ENCODE peak calls at places on chromosomes 3 and 15, in four cellular contexts. One of them, this sample, is unnamed.

GRCh38 chr15:31390777-31391486 is 64.3 kb downstream of the KLF13 start:
- DNase-seq in RWPE1: no peak
- DNase-seq in breast epithelium: no peak
- DNase-seq in stimulated activated CD8-positive, alpha-beta memory T cell treated with anti-CD3 and anti-CD28 coated beads, Interleukin-15, amount 100 ng/mL, for 24 hours: no peak
- DNase-seq in this sample: no peak

GRCh38 chr3:15797600-15798303 is at the start of gene ANKRD28:
- DNase-seq in RWPE1: peak; percentile 42
- DNase-seq in breast epithelium: no peak
- DNase-seq in stimulated activated CD8-positive, alpha-beta memory T cell treated with anti-CD3 and anti-CD28 coated beads, Interleukin-15, amount 100 ng/mL, for 24 hours: no peak
- DNase-seq in this sample: peak; percentile 89

GRCh38 chr3:94008253-94008652 is 20.1 kb downstream of the STX19 start:
- DNase-seq in RWPE1: no peak
- DNase-seq in breast epithelium: no peak
- DNase-seq in stimulated activated CD8-positive, alpha-beta memory T cell treated with anti-CD3 and anti-CD28 coated beads, Interleukin-15, amount 100 ng/mL, for 24 hours: no peak
- DNase-seq in this sample: no peak

GRCh38 chr3:77370413-77370812 is 330.5 kb downstream of the ROBO2 start:
- DNase-seq in RWPE1: peak; percentile 34
- DNase-seq in breast epithelium: no peak
- DNase-seq in stimulated activated CD8-positive, alpha-beta memory T cell treated with anti-CD3 and anti-CD28 coated beads, Interleukin-15, amount 100 ng/mL, for 24 hours: no peak
- DNase-seq in this sample: peak; percentile 79

GRCh38 chr3:149646181-149646766 is 11.6 kb downstream of the WWTR1 start:
- DNase-seq in RWPE1: peak; percentile 64
- DNase-seq in breast epithelium: no peak
- DNase-seq in stimulated activated CD8-positive, alpha-beta memory T cell treated with anti-CD3 and anti-CD28 coated beads, Interleukin-15, amount 100 ng/mL, for 24 hours: no peak
- DNase-seq in this sample: peak; percentile 91

GRCh38 chr3:36992806-36993325 is at the start of gene EPM2AIP1:
- DNase-seq in RWPE1: peak; percentile 100
- DNase-seq in breast epithelium: no peak
- DNase-seq in stimulated activated CD8-positive, alpha-beta memory T cell treated with anti-CD3 and anti-CD28 coated beads, Interleukin-15, amount 100 ng/mL, for 24 hours: no peak
- DNase-seq in this sample: no peak

GRCh38 chr3:15557511-15557946 is 36.0 kb upstream of the COLQ start:
- DNase-seq in RWPE1: peak; percentile 43
- DNase-seq in breast epithelium: no peak
- DNase-seq in stimulated activated CD8-positive, alpha-beta memory T cell treated with anti-CD3 and anti-CD28 coated beads, Interleukin-15, amount 100 ng/mL, for 24 hours: no peak
- DNase-seq in this sample: peak; percentile 92

GRCh38 chr3:59049671-59050331 is at the start of gene CFAP20DC:
- DNase-seq in RWPE1: peak; percentile 94
- DNase-seq in breast epithelium: peak; percentile 80
- DNase-seq in stimulated activated CD8-positive, alpha-beta memory T cell treated with anti-CD3 and anti-CD28 coated beads, Interleukin-15, amount 100 ng/mL, for 24 hours: peak; percentile 81
- DNase-seq in this sample: peak; percentile 92

GRCh38 chr3:134937256-134938023 is 142.4 kb downstream of the EPHB1 start:
- DNase-seq in RWPE1: no peak
- DNase-seq in breast epithelium: no peak
- DNase-seq in stimulated activated CD8-positive, alpha-beta memory T cell treated with anti-CD3 and anti-CD28 coated beads, Interleukin-15, amount 100 ng/mL, for 24 hours: no peak
- DNase-seq in this sample: no peak

GRCh38 chr15:99440551-99441426 is 125.0 kb upstream of the MEF2A start:
- DNase-seq in RWPE1: no peak
- DNase-seq in breast epithelium: no peak
- DNase-seq in stimulated activated CD8-positive, alpha-beta memory T cell treated with anti-CD3 and anti-CD28 coated beads, Interleukin-15, amount 100 ng/mL, for 24 hours: no peak
- DNase-seq in this sample: no peak

GRCh38 chr3:54353547-54354339 is 231.4 kb downstream of the CACNA2D3 start:
- DNase-seq in RWPE1: no peak
- DNase-seq in breast epithelium: no peak
- DNase-seq in stimulated activated CD8-positive, alpha-beta memory T cell treated with anti-CD3 and anti-CD28 coated beads, Interleukin-15, amount 100 ng/mL, for 24 hours: no peak
- DNase-seq in this sample: no peak

GRCh38 chr15:79370716-79371115 is 59.8 kb downstream of the TMED3 start:
- DNase-seq in RWPE1: no peak
- DNase-seq in breast epithelium: no peak
- DNase-seq in stimulated activated CD8-positive, alpha-beta memory T cell treated with anti-CD3 and anti-CD28 coated beads, Interleukin-15, amount 100 ng/mL, for 24 hours: no peak
- DNase-seq in this sample: no peak

GRCh38 chr3:36244728-36245127 is 135.6 kb upstream of the STAC start:
- DNase-seq in RWPE1: peak; percentile 11
- DNase-seq in breast epithelium: no peak
- DNase-seq in stimulated activated CD8-positive, alpha-beta memory T cell treated with anti-CD3 and anti-CD28 coated beads, Interleukin-15, amount 100 ng/mL, for 24 hours: no peak
- DNase-seq in this sample: peak; percentile 15

GRCh38 chr15:56040081-56041035 is 46.9 kb upstream of the NEDD4 start:
- DNase-seq in RWPE1: peak; percentile 89
- DNase-seq in breast epithelium: no peak
- DNase-seq in stimulated activated CD8-positive, alpha-beta memory T cell treated with anti-CD3 and anti-CD28 coated beads, Interleukin-15, amount 100 ng/mL, for 24 hours: no peak
- DNase-seq in this sample: peak; percentile 99

GRCh38 chr15:68807249-68807648 is 13.4 kb downstream of the ANP32A start:
- DNase-seq in RWPE1: no peak
- DNase-seq in breast epithelium: no peak
- DNase-seq in stimulated activated CD8-positive, alpha-beta memory T cell treated with anti-CD3 and anti-CD28 coated beads, Interleukin-15, amount 100 ng/mL, for 24 hours: no peak
- DNase-seq in this sample: no peak

GRCh38 chr15:55954862-55955605 is 38.4 kb downstream of the NEDD4 start:
- DNase-seq in RWPE1: no peak
- DNase-seq in breast epithelium: no peak
- DNase-seq in stimulated activated CD8-positive, alpha-beta memory T cell treated with anti-CD3 and anti-CD28 coated beads, Interleukin-15, amount 100 ng/mL, for 24 hours: no peak
- DNase-seq in this sample: no peak

GRCh38 chr3:127632035-127632434 is 3.0 kb downstream of the PODXL2 start:
- DNase-seq in RWPE1: no peak
- DNase-seq in breast epithelium: no peak
- DNase-seq in stimulated activated CD8-positive, alpha-beta memory T cell treated with anti-CD3 and anti-CD28 coated beads, Interleukin-15, amount 100 ng/mL, for 24 hours: no peak
- DNase-seq in this sample: no peak

GRCh38 chr15:57334257-57334656 is 42.0 kb upstream of the CGNL1 start:
- DNase-seq in RWPE1: peak; percentile 59
- DNase-seq in breast epithelium: no peak
- DNase-seq in stimulated activated CD8-positive, alpha-beta memory T cell treated with anti-CD3 and anti-CD28 coated beads, Interleukin-15, amount 100 ng/mL, for 24 hours: no peak
- DNase-seq in this sample: peak; percentile 60

GRCh38 chr15:66703540-66703941 is 1.5 kb downstream of the SMAD6 start:
- DNase-seq in RWPE1: no peak
- DNase-seq in breast epithelium: no peak
- DNase-seq in stimulated activated CD8-positive, alpha-beta memory T cell treated with anti-CD3 and anti-CD28 coated beads, Interleukin-15, amount 100 ng/mL, for 24 hours: no peak
- DNase-seq in this sample: no peak

GRCh38 chr15:60469893-60470641 is 8.9 kb downstream of the ICE2 start:
- DNase-seq in RWPE1: no peak
- DNase-seq in breast epithelium: no peak
- DNase-seq in stimulated activated CD8-positive, alpha-beta memory T cell treated with anti-CD3 and anti-CD28 coated beads, Interleukin-15, amount 100 ng/mL, for 24 hours: no peak
- DNase-seq in this sample: peak; percentile 66

GRCh38 chr3:139134678-139135372 is 90.1 kb upstream of the PRR23C start:
- DNase-seq in RWPE1: peak; percentile 17
- DNase-seq in breast epithelium: no peak
- DNase-seq in stimulated activated CD8-positive, alpha-beta memory T cell treated with anti-CD3 and anti-CD28 coated beads, Interleukin-15, amount 100 ng/mL, for 24 hours: no peak
- DNase-seq in this sample: peak; percentile 55

GRCh38 chr15:40291088-40291574 is 8.3 kb upstream of the ANKRD63 start:
- DNase-seq in RWPE1: peak; percentile 71
- DNase-seq in breast epithelium: no peak
- DNase-seq in stimulated activated CD8-positive, alpha-beta memory T cell treated with anti-CD3 and anti-CD28 coated beads, Interleukin-15, amount 100 ng/mL, for 24 hours: no peak
- DNase-seq in this sample: peak; percentile 43

GRCh38 chr3:141021261-141021660 is 29.9 kb upstream of the SPSB4 start:
- DNase-seq in RWPE1: no peak
- DNase-seq in breast epithelium: no peak
- DNase-seq in stimulated activated CD8-positive, alpha-beta memory T cell treated with anti-CD3 and anti-CD28 coated beads, Interleukin-15, amount 100 ng/mL, for 24 hours: no peak
- DNase-seq in this sample: no peak

GRCh38 chr15:91264651-91265351 is 164.7 kb downstream of the SV2B start:
- DNase-seq in RWPE1: no peak
- DNase-seq in breast epithelium: no peak
- DNase-seq in stimulated activated CD8-positive, alpha-beta memory T cell treated with anti-CD3 and anti-CD28 coated beads, Interleukin-15, amount 100 ng/mL, for 24 hours: no peak
- DNase-seq in this sample: no peak

GRCh38 chr3:68705695-68706429 is 226.5 kb downstream of the TAFA4 start:
- DNase-seq in RWPE1: no peak
- DNase-seq in breast epithelium: no peak
- DNase-seq in stimulated activated CD8-positive, alpha-beta memory T cell treated with anti-CD3 and anti-CD28 coated beads, Interleukin-15, amount 100 ng/mL, for 24 hours: no peak
- DNase-seq in this sample: no peak

GRCh38 chr15:68768321-68768720 is 52.4 kb downstream of the ANP32A start:
- DNase-seq in RWPE1: peak; percentile 63
- DNase-seq in breast epithelium: no peak
- DNase-seq in stimulated activated CD8-positive, alpha-beta memory T cell treated with anti-CD3 and anti-CD28 coated beads, Interleukin-15, amount 100 ng/mL, for 24 hours: no peak
- DNase-seq in this sample: peak; percentile 86

GRCh38 chr15:95296626-95297025 is 1033.9 kb upstream of the NR2F2 start:
- DNase-seq in RWPE1: no peak
- DNase-seq in breast epithelium: no peak
- DNase-seq in stimulated activated CD8-positive, alpha-beta memory T cell treated with anti-CD3 and anti-CD28 coated beads, Interleukin-15, amount 100 ng/mL, for 24 hours: no peak
- DNase-seq in this sample: no peak

GRCh38 chr3:65445573-65446204 is 593.0 kb downstream of the MAGI1 start:
- DNase-seq in RWPE1: no peak
- DNase-seq in breast epithelium: no peak
- DNase-seq in stimulated activated CD8-positive, alpha-beta memory T cell treated with anti-CD3 and anti-CD28 coated beads, Interleukin-15, amount 100 ng/mL, for 24 hours: no peak
- DNase-seq in this sample: no peak

GRCh38 chr15:56871867-56872266 is 46.6 kb upstream of the TCF12 start:
- DNase-seq in RWPE1: no peak
- DNase-seq in breast epithelium: no peak
- DNase-seq in stimulated activated CD8-positive, alpha-beta memory T cell treated with anti-CD3 and anti-CD28 coated beads, Interleukin-15, amount 100 ng/mL, for 24 hours: no peak
- DNase-seq in this sample: no peak

GRCh38 chr15:26875476-26875850 is 8.6 kb downstream of the GABRA5 start:
- DNase-seq in RWPE1: no peak
- DNase-seq in breast epithelium: no peak
- DNase-seq in stimulated activated CD8-positive, alpha-beta memory T cell treated with anti-CD3 and anti-CD28 coated beads, Interleukin-15, amount 100 ng/mL, for 24 hours: no peak
- DNase-seq in this sample: no peak

GRCh38 chr3:58256511-58256910 is 18.9 kb downstream of the ABHD6 start:
- DNase-seq in RWPE1: no peak
- DNase-seq in breast epithelium: no peak
- DNase-seq in stimulated activated CD8-positive, alpha-beta memory T cell treated with anti-CD3 and anti-CD28 coated beads, Interleukin-15, amount 100 ng/mL, for 24 hours: no peak
- DNase-seq in this sample: no peak

GRCh38 chr3:177521305-177521704 is 324.0 kb upstream of the TBL1XR1 start:
- DNase-seq in RWPE1: peak; percentile 16
- DNase-seq in breast epithelium: peak; percentile 86
- DNase-seq in stimulated activated CD8-positive, alpha-beta memory T cell treated with anti-CD3 and anti-CD28 coated beads, Interleukin-15, amount 100 ng/mL, for 24 hours: no peak
- DNase-seq in this sample: peak; percentile 83

GRCh38 chr3:97464035-97464434 is 300.5 kb upstream of the ARL6 start:
- DNase-seq in RWPE1: no peak
- DNase-seq in breast epithelium: no peak
- DNase-seq in stimulated activated CD8-positive, alpha-beta memory T cell treated with anti-CD3 and anti-CD28 coated beads, Interleukin-15, amount 100 ng/mL, for 24 hours: no peak
- DNase-seq in this sample: no peak

GRCh38 chr3:46386206-46386605 is 15.5 kb downstream of the CCR5 start:
- DNase-seq in RWPE1: peak; percentile 91
- DNase-seq in breast epithelium: no peak
- DNase-seq in stimulated activated CD8-positive, alpha-beta memory T cell treated with anti-CD3 and anti-CD28 coated beads, Interleukin-15, amount 100 ng/mL, for 24 hours: no peak
- DNase-seq in this sample: peak; percentile 99

GRCh38 chr15:75721923-75722870 is 9.5 kb upstream of the CSPG4 start:
- DNase-seq in RWPE1: no peak
- DNase-seq in breast epithelium: no peak
- DNase-seq in stimulated activated CD8-positive, alpha-beta memory T cell treated with anti-CD3 and anti-CD28 coated beads, Interleukin-15, amount 100 ng/mL, for 24 hours: no peak
- DNase-seq in this sample: no peak

This sample was measured in bronchial epithelial cell.